ENCODE peak calls at places on chromosomes 5 and 9, in seven cellular contexts. One of them, this sample, is unnamed.

GRCh38 chr5:139178582-139178917 is 19.6 kb downstream of the SIL1 start:
- DNase-seq in spleen: no peak
- DNase-seq in neuronal stem cell: no peak
- DNase-seq in adrenal gland: no peak
- DNase-seq in naive thymus-derived CD4-positive, alpha-beta T cell: no peak
- DNase-seq in fibroblast of lung: no peak
- DNase-seq in BJ: no peak
- DNase-seq in this sample: no peak

GRCh38 chr5:28523887-28524637 is 1485.7 kb upstream of the CDH9 start:
- DNase-seq in spleen: no peak
- DNase-seq in neuronal stem cell: no peak
- DNase-seq in adrenal gland: no peak
- DNase-seq in naive thymus-derived CD4-positive, alpha-beta T cell: no peak
- DNase-seq in fibroblast of lung: peak
- DNase-seq in BJ: no peak
- DNase-seq in this sample: no peak

GRCh38 chr9:113582698-113583200 is 119.2 kb downstream of the RGS3 start:
- DNase-seq in spleen: no peak
- DNase-seq in neuronal stem cell: no peak
- DNase-seq in adrenal gland: no peak
- DNase-seq in naive thymus-derived CD4-positive, alpha-beta T cell: no peak
- DNase-seq in fibroblast of lung: no peak
- DNase-seq in BJ: no peak
- DNase-seq in this sample: no peak

GRCh38 chr9:124770359-124771020 is 621 bp downstream of the NR6A1 start:
- DNase-seq in spleen: no peak
- DNase-seq in neuronal stem cell: no peak
- DNase-seq in adrenal gland: no peak
- DNase-seq in naive thymus-derived CD4-positive, alpha-beta T cell: peak
- DNase-seq in fibroblast of lung: no peak
- DNase-seq in BJ: no peak
- DNase-seq in this sample: peak

GRCh38 chr5:32707394-32707997 is 3.6 kb upstream of the NPR3 start:
- DNase-seq in spleen: no peak
- DNase-seq in neuronal stem cell: peak
- DNase-seq in adrenal gland: no peak
- DNase-seq in naive thymus-derived CD4-positive, alpha-beta T cell: no peak
- DNase-seq in fibroblast of lung: peak
- DNase-seq in BJ: no peak
- DNase-seq in this sample: no peak

GRCh38 chr9:122382901-122383850 is 12.4 kb downstream of the PTGS1 start:
- DNase-seq in spleen: no peak
- DNase-seq in neuronal stem cell: no peak
- DNase-seq in adrenal gland: peak
- DNase-seq in naive thymus-derived CD4-positive, alpha-beta T cell: no peak
- DNase-seq in fibroblast of lung: peak
- DNase-seq in BJ: peak
- DNase-seq in this sample: no peak

GRCh38 chr9:128358861-128359260 is 12.3 kb upstream of the URM1 start:
- DNase-seq in spleen: no peak
- DNase-seq in neuronal stem cell: no peak
- DNase-seq in adrenal gland: no peak
- DNase-seq in naive thymus-derived CD4-positive, alpha-beta T cell: no peak
- DNase-seq in fibroblast of lung: no peak
- DNase-seq in BJ: no peak
- DNase-seq in this sample: no peak

GRCh38 chr5:181187500-181188213 is 17.3 kb downstream of the TRIM7 start:
- DNase-seq in spleen: peak
- DNase-seq in neuronal stem cell: peak
- DNase-seq in adrenal gland: peak
- DNase-seq in naive thymus-derived CD4-positive, alpha-beta T cell: peak
- DNase-seq in fibroblast of lung: peak
- DNase-seq in BJ: no peak
- DNase-seq in this sample: peak

DNA sequence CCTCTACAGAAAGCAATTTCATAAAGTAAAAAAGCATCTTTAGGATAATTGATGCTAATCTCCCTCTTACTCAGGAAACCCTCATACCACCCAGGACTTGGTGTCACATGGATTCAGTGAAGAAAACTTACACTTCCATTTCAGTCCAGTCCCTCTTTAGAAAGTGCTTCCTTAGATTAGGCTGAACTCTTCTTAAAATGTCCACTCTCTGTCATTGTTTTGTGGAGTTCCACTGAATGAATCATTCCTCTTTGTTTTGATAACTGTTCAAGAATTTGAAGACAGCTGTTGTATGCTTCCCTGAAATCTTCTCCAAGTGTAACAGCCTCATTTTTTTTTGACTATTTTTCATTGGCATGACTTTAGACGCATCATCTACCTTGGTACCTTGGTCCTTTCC is 144.0 kb upstream of the ZNF462 start:
- DNase-seq in spleen: no peak
- DNase-seq in neuronal stem cell: no peak
- DNase-seq in adrenal gland: no peak
- DNase-seq in naive thymus-derived CD4-positive, alpha-beta T cell: no peak
- DNase-seq in fibroblast of lung: peak
- DNase-seq in BJ: no peak
- DNase-seq in this sample: no peak
- H3K4me3 ChIP-seq in spleen: no peak
- H3K4me3 ChIP-seq in neuronal stem cell: no peak
- H3K4me3 ChIP-seq in adrenal gland: no peak
- H3K4me3 ChIP-seq in naive thymus-derived CD4-positive, alpha-beta T cell: no peak
- H3K4me3 ChIP-seq in fibroblast of lung: no peak
- H3K4me3 ChIP-seq in BJ: no peak
- H3K4me3 ChIP-seq in this sample: no peak

GRCh38 chr5:111755942-111756353 is 1.0 kb downstream of the NREP start:
- DNase-seq in spleen: no peak
- DNase-seq in neuronal stem cell: no peak
- DNase-seq in adrenal gland: no peak
- DNase-seq in naive thymus-derived CD4-positive, alpha-beta T cell: no peak
- DNase-seq in fibroblast of lung: peak
- DNase-seq in BJ: no peak
- DNase-seq in this sample: no peak

GRCh38 chr5:111754190-111754589 is 2.8 kb downstream of the NREP start:
- DNase-seq in spleen: no peak
- DNase-seq in neuronal stem cell: no peak
- DNase-seq in adrenal gland: no peak
- DNase-seq in naive thymus-derived CD4-positive, alpha-beta T cell: no peak
- DNase-seq in fibroblast of lung: no peak
- DNase-seq in BJ: no peak
- DNase-seq in this sample: no peak

GRCh38 chr5:111757582-111758283 is 739 bp upstream of the NREP start:
- DNase-seq in spleen: peak
- DNase-seq in neuronal stem cell: peak
- DNase-seq in adrenal gland: peak
- DNase-seq in naive thymus-derived CD4-positive, alpha-beta T cell: peak
- DNase-seq in fibroblast of lung: peak
- DNase-seq in BJ: peak
- DNase-seq in this sample: peak

GRCh38 chr5:111756701-111757581 is at the start of gene NREP:
- DNase-seq in spleen: peak
- DNase-seq in neuronal stem cell: peak
- DNase-seq in adrenal gland: peak
- DNase-seq in naive thymus-derived CD4-positive, alpha-beta T cell: peak
- DNase-seq in fibroblast of lung: peak
- DNase-seq in BJ: peak
- DNase-seq in this sample: no peak

DNA sequence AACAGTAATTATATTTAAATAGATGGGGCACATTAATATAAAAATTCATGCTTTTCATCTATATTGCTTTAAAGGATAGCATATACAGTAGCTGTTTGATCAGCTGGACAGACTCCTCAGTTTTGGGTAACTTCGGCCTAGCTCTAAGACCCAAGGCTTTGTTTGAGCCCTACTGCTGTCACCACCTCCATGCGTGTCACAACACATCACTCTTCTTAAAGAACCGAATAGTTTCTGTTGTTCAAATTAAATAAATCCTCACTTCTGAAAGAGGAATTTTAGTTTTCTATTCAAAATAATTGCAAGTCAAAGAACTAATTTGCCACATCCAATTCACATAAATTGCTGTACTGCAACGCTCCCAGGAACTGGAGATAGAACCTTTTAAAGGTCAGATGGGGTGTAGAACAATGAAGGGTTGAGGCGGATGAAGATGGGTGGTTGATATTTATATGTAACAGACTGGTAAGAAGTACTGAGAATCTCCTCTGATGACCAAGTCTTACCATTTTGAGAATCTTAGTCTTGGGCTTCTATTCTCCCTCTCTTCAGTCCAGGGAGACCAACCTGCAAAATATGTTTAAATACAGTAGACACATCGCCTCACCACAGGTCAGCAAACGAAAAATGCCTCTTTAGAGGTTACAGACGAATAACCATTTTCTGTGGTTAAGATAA is 1.6 kb downstream of the NREP start:
- DNase-seq in spleen: no peak
- DNase-seq in neuronal stem cell: no peak
- DNase-seq in adrenal gland: no peak
- DNase-seq in naive thymus-derived CD4-positive, alpha-beta T cell: no peak
- DNase-seq in fibroblast of lung: no peak
- DNase-seq in BJ: no peak
- DNase-seq in this sample: no peak
- H3K4me3 ChIP-seq in spleen: no peak
- H3K4me3 ChIP-seq in neuronal stem cell: peak
- H3K4me3 ChIP-seq in adrenal gland: peak
- H3K4me3 ChIP-seq in naive thymus-derived CD4-positive, alpha-beta T cell: no peak
- H3K4me3 ChIP-seq in fibroblast of lung: peak
- H3K4me3 ChIP-seq in BJ: peak
- H3K4me3 ChIP-seq in this sample: no peak

DNA sequence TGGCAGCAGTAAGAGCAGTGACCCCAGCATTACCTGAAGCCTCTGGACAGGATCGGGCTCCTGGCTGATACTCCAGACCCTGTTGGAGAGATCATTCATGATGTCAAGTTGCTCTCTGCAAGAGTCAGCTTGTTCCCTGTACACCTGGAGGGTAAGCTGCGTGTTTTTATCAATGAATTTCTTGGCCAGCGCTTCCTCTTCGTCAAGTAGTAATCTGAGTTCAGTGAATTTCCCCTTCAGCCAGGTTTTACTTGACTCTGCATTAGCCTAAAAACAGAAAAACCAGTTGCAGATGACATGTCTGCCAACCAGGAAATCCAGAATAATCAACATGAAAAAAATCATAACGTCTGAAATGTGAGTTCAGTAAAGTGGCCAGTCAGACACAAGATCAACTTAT is 19.1 kb downstream of the TRIM14 start:
- DNase-seq in spleen: no peak
- DNase-seq in neuronal stem cell: no peak
- DNase-seq in adrenal gland: peak
- DNase-seq in naive thymus-derived CD4-positive, alpha-beta T cell: no peak
- DNase-seq in fibroblast of lung: no peak
- DNase-seq in BJ: no peak
- DNase-seq in this sample: no peak
- H3K4me3 ChIP-seq in spleen: no peak
- H3K4me3 ChIP-seq in neuronal stem cell: no peak
- H3K4me3 ChIP-seq in adrenal gland: no peak
- H3K4me3 ChIP-seq in naive thymus-derived CD4-positive, alpha-beta T cell: peak
- H3K4me3 ChIP-seq in fibroblast of lung: no peak
- H3K4me3 ChIP-seq in BJ: no peak
- H3K4me3 ChIP-seq in this sample: no peak

DNA sequence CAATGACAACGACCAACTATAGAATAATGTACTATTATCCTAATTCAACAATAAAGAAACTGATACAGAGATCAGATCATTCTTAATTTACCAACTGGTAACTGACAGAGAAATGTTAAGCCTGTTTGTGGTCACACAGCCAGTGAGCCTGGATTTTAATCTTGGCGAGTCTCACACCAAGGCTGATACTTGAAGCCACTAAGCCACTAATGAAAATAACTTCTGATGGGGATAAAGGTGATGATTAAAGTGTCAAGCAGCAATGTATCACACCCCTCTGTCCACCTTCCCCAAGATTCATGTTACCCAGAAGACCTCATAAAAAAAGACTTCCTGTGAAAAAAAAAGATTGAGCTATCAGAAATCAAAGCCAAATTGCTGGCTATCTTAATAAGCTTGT is 350.5 kb downstream of the SPOCK1 start:
- DNase-seq in spleen: no peak
- DNase-seq in neuronal stem cell: no peak
- DNase-seq in adrenal gland: no peak
- DNase-seq in naive thymus-derived CD4-positive, alpha-beta T cell: no peak
- DNase-seq in fibroblast of lung: peak
- DNase-seq in BJ: no peak
- DNase-seq in this sample: no peak
- H3K4me3 ChIP-seq in spleen: no peak
- H3K4me3 ChIP-seq in neuronal stem cell: no peak
- H3K4me3 ChIP-seq in adrenal gland: no peak
- H3K4me3 ChIP-seq in naive thymus-derived CD4-positive, alpha-beta T cell: no peak
- H3K4me3 ChIP-seq in fibroblast of lung: no peak
- H3K4me3 ChIP-seq in BJ: no peak
- H3K4me3 ChIP-seq in this sample: no peak

GRCh38 chr5:176540476-176540899 is 3.3 kb upstream of the RNF44 start:
- DNase-seq in spleen: no peak
- DNase-seq in neuronal stem cell: no peak
- DNase-seq in adrenal gland: no peak
- DNase-seq in naive thymus-derived CD4-positive, alpha-beta T cell: no peak
- DNase-seq in fibroblast of lung: no peak
- DNase-seq in BJ: no peak
- DNase-seq in this sample: no peak

GRCh38 chr5:176542135-176542595 is 5.0 kb upstream of the RNF44 start:
- DNase-seq in spleen: peak
- DNase-seq in neuronal stem cell: no peak
- DNase-seq in adrenal gland: peak
- DNase-seq in naive thymus-derived CD4-positive, alpha-beta T cell: peak
- DNase-seq in fibroblast of lung: no peak
- DNase-seq in BJ: no peak
- DNase-seq in this sample: peak

GRCh38 chr5:176542596-176543427 is 5.6 kb upstream of the RNF44 start:
- DNase-seq in spleen: peak
- DNase-seq in neuronal stem cell: peak
- DNase-seq in adrenal gland: peak
- DNase-seq in naive thymus-derived CD4-positive, alpha-beta T cell: peak
- DNase-seq in fibroblast of lung: peak
- DNase-seq in BJ: no peak
- DNase-seq in this sample: peak

GRCh38 chr5:176541338-176542134 is 4.3 kb upstream of the RNF44 start:
- DNase-seq in spleen: peak
- DNase-seq in neuronal stem cell: no peak
- DNase-seq in adrenal gland: peak
- DNase-seq in naive thymus-derived CD4-positive, alpha-beta T cell: peak
- DNase-seq in fibroblast of lung: peak
- DNase-seq in BJ: no peak
- DNase-seq in this sample: peak

DNA sequence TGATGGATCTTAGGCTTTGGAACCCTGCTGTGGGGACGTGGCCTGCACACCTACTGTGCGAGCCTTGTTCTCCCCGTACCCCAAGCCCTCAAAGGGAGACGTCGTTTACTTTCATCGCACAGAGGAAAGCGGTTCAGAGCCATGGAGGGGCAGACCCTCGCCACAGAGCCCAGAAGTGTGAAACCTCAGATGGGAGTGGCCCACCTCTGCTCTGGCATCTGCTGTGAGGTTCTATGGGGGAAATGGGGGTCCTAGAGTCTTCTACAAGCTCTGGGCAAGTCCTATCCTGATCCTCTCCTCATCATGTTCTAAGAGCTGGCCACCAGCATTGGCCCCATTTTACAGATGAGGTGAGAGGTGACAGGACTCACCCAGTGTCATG is 3.7 kb upstream of the RNF44 start:
- DNase-seq in spleen: no peak
- DNase-seq in neuronal stem cell: no peak
- DNase-seq in adrenal gland: no peak
- DNase-seq in naive thymus-derived CD4-positive, alpha-beta T cell: no peak
- DNase-seq in fibroblast of lung: no peak
- DNase-seq in BJ: no peak
- DNase-seq in this sample: no peak
- H3K4me3 ChIP-seq in spleen: no peak
- H3K4me3 ChIP-seq in neuronal stem cell: no peak
- H3K4me3 ChIP-seq in adrenal gland: no peak
- H3K4me3 ChIP-seq in naive thymus-derived CD4-positive, alpha-beta T cell: peak
- H3K4me3 ChIP-seq in fibroblast of lung: no peak
- H3K4me3 ChIP-seq in BJ: no peak
- H3K4me3 ChIP-seq in this sample: peak